ENCODE peak calls at places on chromosomes 5 and 9, in five cellular contexts. One of them, this sample, is unnamed.

GRCh38 chr5:63794296-63794695 is 167.9 kb downstream of the HTR1A start:
- DNase-seq in IMR-90: no peak
- DNase-seq in mesenchymal stem cell: no peak
- DNase-seq in H1: no peak
- DNase-seq in neuronal stem cell: no peak
- DNase-seq in this sample: no peak

GRCh38 chr5:164747371-164747770 is 1242.0 kb downstream of the MAT2B start:
- DNase-seq in neuronal stem cell: no peak
- DNase-seq in H1: no peak
- DNase-seq in mesenchymal stem cell: no peak
- DNase-seq in IMR-90: no peak
- DNase-seq in this sample: no peak

GRCh38 chr9:133653638-133654037 is 17.5 kb downstream of the DBH start:
- DNase-seq in H1: no peak
- DNase-seq in neuronal stem cell: no peak
- DNase-seq in IMR-90: no peak
- DNase-seq in mesenchymal stem cell: no peak
- DNase-seq in this sample: no peak

GRCh38 chr9:83937861-83938455 is 16.7 kb upstream of the KIF27 start:
- DNase-seq in neuronal stem cell: peak
- DNase-seq in IMR-90: peak
- DNase-seq in mesenchymal stem cell: peak
- DNase-seq in H1: no peak
- DNase-seq in this sample: no peak

GRCh38 chr5:31854181-31854624 is 215.3 kb downstream of the PDZD2 start:
- DNase-seq in neuronal stem cell: no peak
- DNase-seq in IMR-90: peak
- DNase-seq in H1: peak
- DNase-seq in mesenchymal stem cell: peak
- DNase-seq in this sample: peak

GRCh38 chr5:67181648-67182218 is 14.9 kb downstream of the CD180 start:
- DNase-seq in neuronal stem cell: no peak
- DNase-seq in H1: no peak
- DNase-seq in mesenchymal stem cell: no peak
- DNase-seq in IMR-90: no peak
- DNase-seq in this sample: peak

GRCh38 chr5:78809444-78809843 is 160.9 kb upstream of the LHFPL2 start:
- DNase-seq in H1: no peak
- DNase-seq in mesenchymal stem cell: no peak
- DNase-seq in neuronal stem cell: no peak
- DNase-seq in IMR-90: no peak
- DNase-seq in this sample: no peak

GRCh38 chr5:167785106-167785505 is 506.3 kb upstream of the WWC1 start:
- DNase-seq in IMR-90: no peak
- DNase-seq in neuronal stem cell: no peak
- DNase-seq in mesenchymal stem cell: no peak
- DNase-seq in H1: no peak
- DNase-seq in this sample: no peak

GRCh38 chr9:97907632-97908031 is 14.7 kb downstream of the TRMO start:
- DNase-seq in neuronal stem cell: no peak
- DNase-seq in H1: no peak
- DNase-seq in mesenchymal stem cell: no peak
- DNase-seq in IMR-90: no peak
- DNase-seq in this sample: no peak

GRCh38 chr9:18126776-18127175 is 347.2 kb upstream of the ADAMTSL1 start:
- DNase-seq in neuronal stem cell: no peak
- DNase-seq in IMR-90: no peak
- DNase-seq in H1: no peak
- DNase-seq in mesenchymal stem cell: no peak
- DNase-seq in this sample: no peak

GRCh38 chr5:55102345-55102744 is at the start of gene GZMA:
- DNase-seq in H1: no peak
- DNase-seq in neuronal stem cell: no peak
- DNase-seq in mesenchymal stem cell: no peak
- DNase-seq in IMR-90: no peak
- DNase-seq in this sample: no peak

GRCh38 chr9:125889122-125889523 is 141.9 kb downstream of the PBX3 start:
- DNase-seq in IMR-90: peak
- DNase-seq in H1: no peak
- DNase-seq in mesenchymal stem cell: peak
- DNase-seq in neuronal stem cell: no peak
- DNase-seq in this sample: no peak

GRCh38 chr9:130522233-130522808 is 57.1 kb upstream of the FUBP3 start:
- DNase-seq in H1: no peak
- DNase-seq in IMR-90: no peak
- DNase-seq in neuronal stem cell: no peak
- DNase-seq in mesenchymal stem cell: peak
- DNase-seq in this sample: peak

GRCh38 chr9:135156525-135157510 is 69.3 kb downstream of the OLFM1 start:
- DNase-seq in mesenchymal stem cell: peak
- DNase-seq in neuronal stem cell: peak
- DNase-seq in H1: peak
- DNase-seq in IMR-90: peak
- DNase-seq in this sample: peak

GRCh38 chr5:15009420-15009819 is 137.8 kb upstream of the ANKH start:
- DNase-seq in IMR-90: peak
- DNase-seq in H1: no peak
- DNase-seq in mesenchymal stem cell: peak
- DNase-seq in neuronal stem cell: no peak
- DNase-seq in this sample: no peak

GRCh38 chr5:157290981-157291711 is 25.2 kb downstream of the CYFIP2 start:
- DNase-seq in mesenchymal stem cell: peak
- DNase-seq in IMR-90: no peak
- DNase-seq in H1: no peak
- DNase-seq in neuronal stem cell: no peak
- DNase-seq in this sample: no peak

GRCh38 chr9:9112001-9112725 is 1312.6 kb upstream of the DMAC1 start:
- DNase-seq in neuronal stem cell: no peak
- DNase-seq in IMR-90: no peak
- DNase-seq in H1: no peak
- DNase-seq in mesenchymal stem cell: no peak
- DNase-seq in this sample: no peak

GRCh38 chr9:33124716-33125378 is 42.3 kb downstream of the B4GALT1 start:
- DNase-seq in mesenchymal stem cell: no peak
- DNase-seq in H1: no peak
- DNase-seq in neuronal stem cell: no peak
- DNase-seq in IMR-90: no peak
- DNase-seq in this sample: no peak

DNA sequence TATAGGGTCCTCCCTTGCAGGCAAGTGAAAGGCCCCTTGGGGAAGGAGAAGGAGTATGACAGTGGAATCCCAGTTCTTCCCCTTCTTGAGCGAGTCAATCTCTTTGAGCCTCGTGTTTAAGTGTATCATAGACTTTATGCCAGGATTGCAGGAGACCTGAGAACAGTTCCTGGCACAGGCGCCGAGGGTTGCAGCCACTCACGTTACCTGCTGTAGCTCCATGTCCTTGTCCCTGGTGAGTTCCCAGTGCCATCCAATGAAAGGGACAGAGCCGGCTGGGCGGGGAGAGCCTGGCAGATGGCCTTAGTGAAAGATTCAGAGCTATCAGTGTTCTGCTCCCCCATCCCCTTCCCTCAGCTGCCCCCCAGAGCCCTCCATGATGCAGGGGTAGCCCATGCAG is 554.1 kb downstream of the BNC2 start:
- DNase-seq in neuronal stem cell: no peak
- DNase-seq in IMR-90: no peak
- DNase-seq in H1: no peak
- DNase-seq in mesenchymal stem cell: no peak
- DNase-seq in this sample: peak
- H3K18ac ChIP-seq in neuronal stem cell: peak
- H3K18ac ChIP-seq in IMR-90: no peak
- H3K18ac ChIP-seq in H1: no peak
- H3K18ac ChIP-seq in mesenchymal stem cell: no peak
- H3K18ac ChIP-seq in this sample: no peak

GRCh38 chr5:1836176-1836890 is 35.1 kb downstream of the NDUFS6 start:
- DNase-seq in mesenchymal stem cell: no peak
- DNase-seq in IMR-90: no peak
- DNase-seq in neuronal stem cell: no peak
- DNase-seq in H1: no peak
- DNase-seq in this sample: no peak
- H4K91ac ChIP-seq in mesenchymal stem cell: no peak
- H4K91ac ChIP-seq in IMR-90: no peak
- H4K91ac ChIP-seq in neuronal stem cell: no peak
- H4K91ac ChIP-seq in H1: no peak
- H4K91ac ChIP-seq in this sample: no peak

GRCh38 chr9:129405089-129405830 is 215.6 kb downstream of the C9orf50 start:
- DNase-seq in IMR-90: peak
- DNase-seq in mesenchymal stem cell: no peak
- DNase-seq in H1: no peak
- DNase-seq in neuronal stem cell: no peak
- DNase-seq in this sample: no peak
- H3K18ac ChIP-seq in IMR-90: peak
- H3K18ac ChIP-seq in mesenchymal stem cell: no peak
- H3K18ac ChIP-seq in H1: peak
- H3K18ac ChIP-seq in neuronal stem cell: peak
- H3K18ac ChIP-seq in this sample: no peak

GRCh38 chr5:10091701-10092100 is 158.0 kb downstream of the ATPSCKMT start:
- DNase-seq in H1: no peak
- DNase-seq in IMR-90: no peak
- DNase-seq in mesenchymal stem cell: no peak
- DNase-seq in neuronal stem cell: no peak
- DNase-seq in this sample: peak
- H4K91ac ChIP-seq in H1: peak
- H4K91ac ChIP-seq in IMR-90: no peak
- H4K91ac ChIP-seq in mesenchymal stem cell: no peak
- H4K91ac ChIP-seq in neuronal stem cell: no peak
- H4K91ac ChIP-seq in this sample: no peak

GRCh38 chr9:137234758-137235423 is 4.2 kb downstream of the SLC34A3 start:
- DNase-seq in IMR-90: no peak
- DNase-seq in H1: no peak
- DNase-seq in neuronal stem cell: no peak
- DNase-seq in mesenchymal stem cell: no peak
- DNase-seq in this sample: no peak

GRCh38 chr9:137236238-137236935 is 4.7 kb upstream of the TUBB4B start:
- DNase-seq in IMR-90: peak
- DNase-seq in H1: peak
- DNase-seq in mesenchymal stem cell: peak
- DNase-seq in neuronal stem cell: peak
- DNase-seq in this sample: peak

GRCh38 chr9:137237759-137238726 is 3.0 kb upstream of the TUBB4B start:
- DNase-seq in neuronal stem cell: no peak
- DNase-seq in IMR-90: no peak
- DNase-seq in H1: no peak
- DNase-seq in mesenchymal stem cell: no peak
- DNase-seq in this sample: no peak

GRCh38 chr9:137235424-137236237 is 4.9 kb downstream of the SLC34A3 start:
- DNase-seq in mesenchymal stem cell: no peak
- DNase-seq in IMR-90: no peak
- DNase-seq in H1: no peak
- DNase-seq in neuronal stem cell: no peak
- DNase-seq in this sample: peak

GRCh38 chr9:137236936-137237421 is 4.1 kb upstream of the TUBB4B start:
- DNase-seq in H1: no peak
- DNase-seq in mesenchymal stem cell: no peak
- DNase-seq in IMR-90: no peak
- DNase-seq in neuronal stem cell: no peak
- DNase-seq in this sample: no peak
- H3K18ac ChIP-seq in H1: no peak
- H3K18ac ChIP-seq in mesenchymal stem cell: no peak
- H3K18ac ChIP-seq in IMR-90: no peak
- H3K18ac ChIP-seq in neuronal stem cell: peak
- H3K18ac ChIP-seq in this sample: no peak

GRCh38 chr5:142322403-142322746 is 2.4 kb downstream of the SPRY4 start:
- DNase-seq in IMR-90: no peak
- DNase-seq in mesenchymal stem cell: no peak
- DNase-seq in H1: no peak
- DNase-seq in neuronal stem cell: no peak
- DNase-seq in this sample: no peak

GRCh38 chr5:142319560-142320426 is 5.0 kb downstream of the SPRY4 start:
- DNase-seq in mesenchymal stem cell: peak
- DNase-seq in H1: no peak
- DNase-seq in neuronal stem cell: peak
- DNase-seq in IMR-90: no peak
- DNase-seq in this sample: no peak

GRCh38 chr5:142319105-142319504 is 5.7 kb downstream of the SPRY4 start:
- DNase-seq in mesenchymal stem cell: peak
- DNase-seq in H1: no peak
- DNase-seq in IMR-90: no peak
- DNase-seq in neuronal stem cell: no peak
- DNase-seq in this sample: no peak

GRCh38 chr5:142320427-142320732 is 4.4 kb downstream of the SPRY4 start:
- DNase-seq in H1: no peak
- DNase-seq in neuronal stem cell: no peak
- DNase-seq in mesenchymal stem cell: peak
- DNase-seq in IMR-90: no peak
- DNase-seq in this sample: no peak

DNA sequence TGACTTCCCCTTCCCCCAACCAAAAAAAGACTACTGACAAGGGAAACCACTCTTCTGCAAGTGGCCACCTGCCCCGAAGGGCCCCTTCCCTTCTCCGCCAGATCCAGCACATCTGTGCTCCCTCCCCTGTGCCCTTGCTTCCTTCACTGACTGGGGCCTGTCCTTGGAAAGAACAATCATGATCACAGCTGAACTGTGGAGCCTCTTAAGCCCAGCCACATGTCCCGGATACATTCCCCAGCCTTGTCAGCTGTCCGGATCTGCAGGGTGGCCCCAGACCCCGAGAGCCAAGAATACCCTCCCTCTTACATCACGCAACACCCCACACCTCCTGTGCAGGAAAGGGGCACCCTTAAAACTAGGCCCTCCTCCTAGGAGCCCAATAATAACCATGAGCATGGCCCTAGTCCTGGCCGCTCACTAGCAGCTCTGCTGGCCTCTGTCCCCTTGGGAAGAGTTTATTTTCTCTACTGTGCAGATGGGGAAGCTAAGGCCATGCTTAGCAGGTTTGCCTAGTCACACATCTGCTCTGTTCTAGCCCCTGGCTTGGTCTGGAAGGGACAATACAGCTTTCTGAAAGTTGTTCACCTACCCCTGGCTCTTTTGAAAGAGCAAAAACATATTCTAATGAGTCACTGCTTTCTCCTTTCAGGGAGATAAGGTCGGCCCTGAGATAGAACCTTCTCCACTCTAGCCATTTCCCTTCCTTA is 3.8 kb downstream of the SPRY4 start:
- DNase-seq in H1: no peak
- DNase-seq in IMR-90: peak
- DNase-seq in mesenchymal stem cell: peak
- DNase-seq in neuronal stem cell: peak
- DNase-seq in this sample: peak
- H4K91ac ChIP-seq in H1: no peak
- H4K91ac ChIP-seq in IMR-90: peak
- H4K91ac ChIP-seq in mesenchymal stem cell: peak
- H4K91ac ChIP-seq in neuronal stem cell: no peak
- H4K91ac ChIP-seq in this sample: no peak